ENCODE peak calls at places on chromosomes 2 and 18, in five cellular contexts. O, H, M, F and D are unnamed samples.

GRCh38 chr2:70967189-70967588 is 11.2 kb upstream of the ANKRD53 start:
- DNase-seq in O (no peak), H (no peak), M (no peak), F (no peak), D (no peak)

GRCh38 chr2:126863336-126864015 is 35.2 kb upstream of the TEX51 start:
- DNase-seq in O (no peak), H (no peak), M (no peak), F (no peak), D (no peak)

GRCh38 chr2:171515672-171516298 is 6.5 kb upstream of the CYBRD1 start:
- DNase-seq in O (peak; percentile 58), H (no peak), M (peak; percentile 68), F (peak; percentile 72), D (no peak)

GRCh38 chr2:47904903-47905453 is 1.3 kb downstream of the FBXO11 start:
- DNase-seq in O (no peak), H (peak; percentile 63), M (no peak), F (peak; percentile 5), D (no peak)

GRCh38 chr18:48707636-48708296 is 168.9 kb downstream of the CTIF start:
- DNase-seq in O (no peak), H (no peak), M (no peak), F (no peak), D (no peak)

GRCh38 chr2:5942204-5942603 is 250.0 kb downstream of the SOX11 start:
- DNase-seq in O (no peak), H (no peak), M (no peak), F (no peak), D (no peak)

GRCh38 chr18:21740474-21740723 is 193 bp upstream of the MIB1 start:
- DNase-seq in O (peak; percentile 97), H (no peak), M (peak; percentile 96), F (peak; percentile 87), D (peak; percentile 73)

GRCh38 chr2:9984217-9984739 is 32.8 kb downstream of the GRHL1 start:
- DNase-seq in O (peak; percentile 25), H (peak; percentile 43), M (no peak), F (peak; percentile 32), D (peak; percentile 53)

GRCh38 chr2:85843543-85843942 is 45.2 kb downstream of the ST3GAL5 start:
- DNase-seq in O (no peak), H (no peak), M (no peak), F (no peak), D (no peak)

GRCh38 chr2:27493948-27494283 is 1.1 kb downstream of the FNDC4 start:
- DNase-seq in O (no peak), H (no peak), M (no peak), F (no peak), D (no peak)

GRCh38 chr2:17199741-17200140 is 318.5 kb downstream of the RAD51AP2 start:
- DNase-seq in O (no peak), H (no peak), M (no peak), F (peak; percentile 32), D (no peak)

GRCh38 chr2:212032536-212033219 is 505.9 kb downstream of the ERBB4 start:
- DNase-seq in O (peak; percentile 15), H (no peak), M (peak; percentile 42), F (peak; percentile 69), D (no peak)

GRCh38 chr2:135030826-135031225 is 16.4 kb downstream of the MAP3K19 start:
- DNase-seq in O (peak; percentile 12), H (no peak), M (peak; percentile 51), F (peak; percentile 39), D (no peak)

GRCh38 chr2:179020156-179020750 is 29.7 kb downstream of the CCDC141 start:
- DNase-seq in O (peak; percentile 6), H (peak; percentile 60), M (no peak), F (no peak), D (no peak)

GRCh38 chr18:63850010-63850409 is 37.5 kb upstream of the SERPINB2 start:
- DNase-seq in O (peak; percentile 14), H (no peak), M (peak; percentile 53), F (no peak), D (no peak)